ENCODE peak calls at places on chromosomes 5 and 9, in five cellular contexts. One of them, this sample, is unnamed.

GRCh38 chr5:93599427-93600146 is 16.6 kb downstream of the NR2F1 start:
- DNase-seq in endothelial cell: no peak
- DNase-seq in amygdala: no peak
- DNase-seq in T-helper 2 cell: no peak
- DNase-seq in left colon: no peak
- DNase-seq in this sample: no peak

GRCh38 chr9:82606761-82607382 is 456.1 kb downstream of the RASEF start:
- DNase-seq in endothelial cell: peak
- DNase-seq in amygdala: no peak
- DNase-seq in T-helper 2 cell: no peak
- DNase-seq in left colon: peak
- DNase-seq in this sample: peak

GRCh38 chr9:127463382-127463781 is 12.1 kb downstream of the LRSAM1 start:
- DNase-seq in endothelial cell: no peak
- DNase-seq in amygdala: no peak
- DNase-seq in T-helper 2 cell: no peak
- DNase-seq in left colon: no peak
- DNase-seq in this sample: no peak

GRCh38 chr5:66596791-66597757 is 881 bp downstream of the MAST4 start:
- DNase-seq in endothelial cell: peak
- DNase-seq in amygdala: no peak
- DNase-seq in T-helper 2 cell: no peak
- DNase-seq in left colon: peak
- DNase-seq in this sample: peak

GRCh38 chr5:141821430-141821925 is 56.7 kb downstream of the PCDH1 start:
- DNase-seq in endothelial cell: no peak
- DNase-seq in amygdala: peak
- DNase-seq in T-helper 2 cell: no peak
- DNase-seq in left colon: no peak
- DNase-seq in this sample: no peak

GRCh38 chr5:42951847-42952411 is 88.2 kb downstream of the ANXA2R start:
- DNase-seq in endothelial cell: no peak
- DNase-seq in amygdala: no peak
- DNase-seq in T-helper 2 cell: peak
- DNase-seq in left colon: peak
- DNase-seq in this sample: no peak

GRCh38 chr5:112551437-112552018 is 132.5 kb upstream of the EPB41L4A start:
- DNase-seq in endothelial cell: peak
- DNase-seq in amygdala: no peak
- DNase-seq in T-helper 2 cell: peak
- DNase-seq in left colon: no peak
- DNase-seq in this sample: no peak

GRCh38 chr5:14281746-14282181 is 138.6 kb downstream of the TRIO start:
- DNase-seq in endothelial cell: no peak
- DNase-seq in amygdala: no peak
- DNase-seq in T-helper 2 cell: no peak
- DNase-seq in left colon: no peak
- DNase-seq in this sample: no peak

This sample was measured in lung.